ENCODE peak calls at places on chromosomes 12 and 14, in eight cellular contexts. One of them, this sample, is unnamed.
A peak's percentile ranks its signal among the peaks of the same experiment; 100 is the strongest.

GRCh38 chr12:132477703-132478432 is 12.1 kb upstream of the FBRSL1 start:
- DNase-seq in mucosa of descending colon: peak; percentile 42
- DNase-seq in cardiac muscle cell: no peak
- DNase-seq in left lung: no peak
- DNase-seq in endodermal cell: no peak
- DNase-seq in thoracic aorta: no peak
- DNase-seq in effector memory CD4-positive, alpha-beta T cell: no peak
- DNase-seq in neuronal stem cell: no peak
- DNase-seq in this sample: no peak

GRCh38 chr12:643478-644292 is 19.6 kb downstream of the NINJ2 start:
- DNase-seq in thoracic aorta: no peak
- DNase-seq in endodermal cell: peak; percentile 59
- DNase-seq in effector memory CD4-positive, alpha-beta T cell: no peak
- DNase-seq in cardiac muscle cell: no peak
- DNase-seq in left lung: peak; percentile 54
- DNase-seq in neuronal stem cell: no peak
- DNase-seq in mucosa of descending colon: peak; percentile 68
- DNase-seq in this sample: peak; percentile 58

GRCh38 chr12:19095869-19096480 is 33.6 kb upstream of the PLEKHA5 start:
- DNase-seq in neuronal stem cell: no peak
- DNase-seq in effector memory CD4-positive, alpha-beta T cell: no peak
- DNase-seq in mucosa of descending colon: no peak
- DNase-seq in endodermal cell: no peak
- DNase-seq in left lung: no peak
- DNase-seq in thoracic aorta: no peak
- DNase-seq in cardiac muscle cell: no peak
- DNase-seq in this sample: no peak

GRCh38 chr12:26434299-26434915 is 239.0 kb downstream of the SSPN start:
- DNase-seq in mucosa of descending colon: no peak
- DNase-seq in cardiac muscle cell: peak; percentile 72
- DNase-seq in thoracic aorta: no peak
- DNase-seq in neuronal stem cell: peak; percentile 21
- DNase-seq in effector memory CD4-positive, alpha-beta T cell: no peak
- DNase-seq in left lung: no peak
- DNase-seq in endodermal cell: peak; percentile 83
- DNase-seq in this sample: no peak

GRCh38 chr14:103886304-103887169 is 39.2 kb upstream of the PPP1R13B start:
- DNase-seq in thoracic aorta: no peak
- DNase-seq in effector memory CD4-positive, alpha-beta T cell: no peak
- DNase-seq in cardiac muscle cell: no peak
- DNase-seq in neuronal stem cell: peak; percentile 37
- DNase-seq in endodermal cell: peak; percentile 83
- DNase-seq in mucosa of descending colon: no peak
- DNase-seq in left lung: no peak
- DNase-seq in this sample: no peak

GRCh38 chr12:101634724-101635123 is 40.0 kb downstream of the MYBPC1 start:
- DNase-seq in thoracic aorta: no peak
- DNase-seq in cardiac muscle cell: no peak
- DNase-seq in mucosa of descending colon: no peak
- DNase-seq in effector memory CD4-positive, alpha-beta T cell: no peak
- DNase-seq in left lung: no peak
- DNase-seq in endodermal cell: no peak
- DNase-seq in neuronal stem cell: no peak
- DNase-seq in this sample: no peak

GRCh38 chr12:29131539-29131938 is 17.5 kb upstream of the FAR2 start:
- DNase-seq in mucosa of descending colon: no peak
- DNase-seq in left lung: peak; percentile 33
- DNase-seq in effector memory CD4-positive, alpha-beta T cell: no peak
- DNase-seq in thoracic aorta: no peak
- DNase-seq in endodermal cell: no peak
- DNase-seq in neuronal stem cell: no peak
- DNase-seq in cardiac muscle cell: no peak
- DNase-seq in this sample: no peak

GRCh38 chr12:119649202-119649808 is 18.6 kb upstream of the PRKAB1 start:
- DNase-seq in thoracic aorta: no peak
- DNase-seq in left lung: no peak
- DNase-seq in endodermal cell: no peak
- DNase-seq in mucosa of descending colon: no peak
- DNase-seq in effector memory CD4-positive, alpha-beta T cell: no peak
- DNase-seq in neuronal stem cell: peak; percentile 8
- DNase-seq in cardiac muscle cell: peak; percentile 2
- DNase-seq in this sample: no peak

GRCh38 chr14:105738638-105739037 is 212.3 kb downstream of the TMEM121 start:
- DNase-seq in endodermal cell: no peak
- DNase-seq in mucosa of descending colon: no peak
- DNase-seq in cardiac muscle cell: no peak
- DNase-seq in thoracic aorta: no peak
- DNase-seq in effector memory CD4-positive, alpha-beta T cell: no peak
- DNase-seq in left lung: no peak
- DNase-seq in neuronal stem cell: no peak
- DNase-seq in this sample: no peak

GRCh38 chr12:50006754-50007442 is 18.4 kb downstream of the RACGAP1 start:
- DNase-seq in cardiac muscle cell: no peak
- DNase-seq in mucosa of descending colon: no peak
- DNase-seq in left lung: no peak
- DNase-seq in effector memory CD4-positive, alpha-beta T cell: no peak
- DNase-seq in neuronal stem cell: no peak
- DNase-seq in thoracic aorta: no peak
- DNase-seq in endodermal cell: no peak
- DNase-seq in this sample: no peak

GRCh38 chr12:57012600-57013465 is 3.5 kb downstream of the TAC3 start:
- DNase-seq in left lung: no peak
- DNase-seq in effector memory CD4-positive, alpha-beta T cell: no peak
- DNase-seq in cardiac muscle cell: no peak
- DNase-seq in mucosa of descending colon: no peak
- DNase-seq in endodermal cell: peak; percentile 77
- DNase-seq in neuronal stem cell: no peak
- DNase-seq in thoracic aorta: no peak
- DNase-seq in this sample: no peak

GRCh38 chr12:89414322-89414721 is 62.0 kb upstream of the DUSP6 start:
- DNase-seq in cardiac muscle cell: no peak
- DNase-seq in left lung: no peak
- DNase-seq in effector memory CD4-positive, alpha-beta T cell: no peak
- DNase-seq in neuronal stem cell: no peak
- DNase-seq in endodermal cell: peak; percentile 29
- DNase-seq in thoracic aorta: no peak
- DNase-seq in mucosa of descending colon: no peak
- DNase-seq in this sample: no peak

GRCh38 chr12:71626098-71626497 is 37.5 kb downstream of the ZFC3H1 start:
- DNase-seq in mucosa of descending colon: no peak
- DNase-seq in neuronal stem cell: no peak
- DNase-seq in effector memory CD4-positive, alpha-beta T cell: no peak
- DNase-seq in endodermal cell: no peak
- DNase-seq in cardiac muscle cell: no peak
- DNase-seq in left lung: no peak
- DNase-seq in thoracic aorta: no peak
- DNase-seq in this sample: no peak

GRCh38 chr14:36556811-36557433 is 25.5 kb downstream of the NKX2-8 start:
- DNase-seq in left lung: no peak
- DNase-seq in thoracic aorta: no peak
- DNase-seq in cardiac muscle cell: peak; percentile 26
- DNase-seq in mucosa of descending colon: no peak
- DNase-seq in effector memory CD4-positive, alpha-beta T cell: no peak
- DNase-seq in neuronal stem cell: no peak
- DNase-seq in endodermal cell: peak; percentile 75
- DNase-seq in this sample: no peak

GRCh38 chr14:102510616-102511520 is 1.3 kb upstream of the ANKRD9 start:
- DNase-seq in effector memory CD4-positive, alpha-beta T cell: no peak
- DNase-seq in thoracic aorta: no peak
- DNase-seq in left lung: peak; percentile 63
- DNase-seq in mucosa of descending colon: peak; percentile 91
- DNase-seq in cardiac muscle cell: peak; percentile 88
- DNase-seq in endodermal cell: peak; percentile 98
- DNase-seq in neuronal stem cell: peak; percentile 70
- DNase-seq in this sample: no peak

GRCh38 chr12:68290126-68290525 is 36.7 kb upstream of the IL22 start:
- DNase-seq in thoracic aorta: no peak
- DNase-seq in mucosa of descending colon: no peak
- DNase-seq in left lung: no peak
- DNase-seq in neuronal stem cell: no peak
- DNase-seq in effector memory CD4-positive, alpha-beta T cell: peak; percentile 7
- DNase-seq in cardiac muscle cell: no peak
- DNase-seq in endodermal cell: no peak
- DNase-seq in this sample: no peak

GRCh38 chr12:24081092-24081529 is 131.6 kb upstream of the SOX5 start:
- DNase-seq in mucosa of descending colon: no peak
- DNase-seq in endodermal cell: no peak
- DNase-seq in cardiac muscle cell: no peak
- DNase-seq in neuronal stem cell: no peak
- DNase-seq in thoracic aorta: no peak
- DNase-seq in effector memory CD4-positive, alpha-beta T cell: no peak
- DNase-seq in left lung: no peak
- DNase-seq in this sample: no peak

GRCh38 chr12:127179199-127179598 is 1087.8 kb upstream of the TMEM132C start:
- DNase-seq in endodermal cell: no peak
- DNase-seq in cardiac muscle cell: no peak
- DNase-seq in mucosa of descending colon: no peak
- DNase-seq in effector memory CD4-positive, alpha-beta T cell: no peak
- DNase-seq in neuronal stem cell: no peak
- DNase-seq in left lung: no peak
- DNase-seq in thoracic aorta: no peak
- DNase-seq in this sample: no peak

DNA sequence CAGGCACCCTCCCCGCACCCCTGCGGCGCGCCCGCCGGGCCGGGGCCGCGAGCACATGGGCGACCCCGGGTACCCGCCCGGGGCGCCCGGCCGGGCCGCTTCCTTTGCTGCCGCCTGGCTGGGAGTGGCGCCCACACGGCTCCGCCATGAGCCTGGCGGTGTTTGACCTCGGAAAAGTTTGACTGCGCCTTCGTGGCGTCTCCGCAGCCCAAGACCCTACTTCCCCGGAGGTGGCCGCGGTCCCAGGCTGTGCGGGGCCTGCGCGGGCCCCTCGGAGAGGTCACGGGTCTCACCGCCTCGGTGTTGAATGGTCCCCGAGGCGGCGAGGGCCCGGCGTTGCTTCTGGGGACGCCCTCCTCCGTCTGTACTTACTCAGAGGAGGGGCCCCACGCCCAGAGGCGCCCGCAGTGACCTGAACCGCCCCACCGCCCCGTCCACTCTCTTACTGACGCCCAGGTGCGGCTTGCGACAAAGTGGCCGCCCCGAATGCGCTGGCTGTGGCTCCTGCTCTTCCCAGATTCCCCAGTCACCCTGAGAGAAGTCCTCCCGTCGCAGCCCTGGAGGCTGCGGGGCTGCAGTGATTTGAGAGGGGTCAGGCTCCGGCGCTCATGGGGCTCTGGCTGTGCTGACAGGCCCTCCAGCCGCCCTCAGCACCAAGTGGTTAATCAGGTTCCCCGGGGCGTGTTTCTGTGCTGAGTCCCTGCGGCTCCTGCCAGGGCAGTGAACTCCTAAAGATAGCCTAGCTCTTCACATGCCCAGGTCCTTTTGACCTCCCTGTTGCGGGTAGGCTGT is 5.8 kb downstream of the KMT5A start:
- DNase-seq in effector memory CD4-positive, alpha-beta T cell: peak; percentile 5
- DNase-seq in thoracic aorta: no peak
- DNase-seq in endodermal cell: peak; percentile 86
- DNase-seq in cardiac muscle cell: peak; percentile 91
- DNase-seq in left lung: peak; percentile 76
- DNase-seq in neuronal stem cell: no peak
- DNase-seq in mucosa of descending colon: peak; percentile 86
- DNase-seq in this sample: peak; percentile 82
- H3K4me1 ChIP-seq in effector memory CD4-positive, alpha-beta T cell: peaks cover 18% of the 10 kb centered on the region
- H3K4me1 ChIP-seq in thoracic aorta: peaks cover 66% of the 10 kb centered on the region
- H3K4me1 ChIP-seq in endodermal cell: peaks cover 4% of the 10 kb centered on the region
- H3K4me1 ChIP-seq in cardiac muscle cell: peaks cover 21% of the 10 kb centered on the region
- H3K4me1 ChIP-seq in left lung: peaks cover 30% of the 10 kb centered on the region
- H3K4me1 ChIP-seq in neuronal stem cell: peaks cover 8% of the 10 kb centered on the region
- H3K4me1 ChIP-seq in mucosa of descending colon: peaks cover 25% of the 10 kb centered on the region
- H3K4me1 ChIP-seq in this sample: peaks cover 42% of the 10 kb centered on the region

DNA sequence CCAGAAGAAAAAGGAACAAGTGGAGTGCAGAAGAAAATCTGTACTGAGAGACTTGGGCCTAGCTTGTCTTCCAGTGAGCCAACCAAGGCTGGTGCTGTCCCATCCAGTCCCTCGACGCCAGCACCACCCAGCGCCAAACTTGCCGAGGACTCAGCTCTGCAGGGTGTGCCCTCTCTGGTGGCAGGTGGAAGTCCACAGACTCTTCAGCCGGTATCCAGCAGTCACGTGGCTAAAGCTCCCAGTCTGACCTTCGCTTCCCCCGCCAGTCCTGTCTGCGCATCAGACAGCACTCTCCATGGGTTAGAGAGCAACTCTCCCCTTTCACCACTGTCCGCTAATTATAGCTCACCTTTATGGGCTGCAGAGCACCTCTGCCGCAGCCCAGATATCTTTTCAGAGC is 15.6 kb downstream of the CIPC start:
- DNase-seq in endodermal cell: no peak
- DNase-seq in effector memory CD4-positive, alpha-beta T cell: no peak
- DNase-seq in cardiac muscle cell: peak; percentile 66
- DNase-seq in left lung: no peak
- DNase-seq in thoracic aorta: no peak
- DNase-seq in mucosa of descending colon: no peak
- DNase-seq in neuronal stem cell: no peak
- DNase-seq in this sample: no peak
- H3K36me3 ChIP-seq in endodermal cell: peaks cover 60% of the 10 kb centered on the region
- H3K36me3 ChIP-seq in effector memory CD4-positive, alpha-beta T cell: peaks cover 27% of the 10 kb centered on the region
- H3K36me3 ChIP-seq in cardiac muscle cell: peaks cover 4% of the 10 kb centered on the region
- H3K36me3 ChIP-seq in left lung: no peaks in the 10 kb centered on the region
- H3K36me3 ChIP-seq in thoracic aorta: peaks cover 48% of the 10 kb centered on the region
- H3K36me3 ChIP-seq in mucosa of descending colon: peaks cover 6% of the 10 kb centered on the region
- H3K36me3 ChIP-seq in neuronal stem cell: peaks cover 17% of the 10 kb centered on the region
- H3K36me3 ChIP-seq in this sample: peaks cover 64% of the 10 kb centered on the region

DNA sequence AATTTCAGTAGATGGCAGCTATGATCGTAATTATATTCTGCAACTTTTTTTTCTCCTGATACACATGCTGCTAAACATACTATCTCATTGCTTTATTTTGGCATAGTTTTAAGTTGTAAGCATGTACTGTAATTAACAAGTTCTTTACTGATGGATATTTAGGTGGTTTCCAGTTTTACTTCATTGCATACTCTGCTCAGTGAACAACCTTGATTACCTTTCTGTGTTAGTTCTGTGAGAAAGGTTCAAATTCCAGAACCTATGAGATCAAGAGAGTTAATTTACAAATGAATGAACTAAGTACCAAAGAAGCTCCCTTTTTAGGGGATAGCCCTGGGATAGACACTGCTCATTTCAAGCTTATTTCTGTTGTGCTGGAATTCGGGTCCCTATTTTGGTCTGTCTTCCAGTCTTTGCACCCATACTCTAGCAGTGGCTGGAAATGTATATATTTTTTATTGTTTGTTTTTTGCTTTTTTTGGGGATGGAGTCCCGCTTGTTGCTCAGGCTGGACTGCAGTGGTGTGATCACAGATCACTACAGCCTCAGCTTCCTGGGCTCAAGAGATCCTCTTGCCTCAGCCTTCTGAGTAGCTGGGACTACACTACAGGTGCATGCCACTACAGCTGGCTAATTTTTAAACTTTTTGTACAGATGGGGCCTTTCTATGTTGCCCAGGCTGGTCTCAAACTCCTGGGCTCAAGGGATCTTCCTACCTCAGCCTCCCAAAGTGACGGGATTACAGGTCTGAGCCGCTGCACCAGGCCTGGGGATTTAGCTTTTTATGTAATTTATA is 10.6 kb downstream of the PAPOLA start:
- DNase-seq in neuronal stem cell: no peak
- DNase-seq in mucosa of descending colon: no peak
- DNase-seq in cardiac muscle cell: no peak
- DNase-seq in effector memory CD4-positive, alpha-beta T cell: no peak
- DNase-seq in thoracic aorta: no peak
- DNase-seq in left lung: no peak
- DNase-seq in endodermal cell: no peak
- DNase-seq in this sample: no peak
- H3K4me1 ChIP-seq in neuronal stem cell: peaks cover 3% of the 10 kb centered on the region
- H3K4me1 ChIP-seq in mucosa of descending colon: peaks cover 30% of the 10 kb centered on the region
- H3K4me1 ChIP-seq in cardiac muscle cell: peaks cover 3% of the 10 kb centered on the region
- H3K4me1 ChIP-seq in effector memory CD4-positive, alpha-beta T cell: peaks cover 46% of the 10 kb centered on the region
- H3K4me1 ChIP-seq in thoracic aorta: peaks cover 70% of the 10 kb centered on the region
- H3K4me1 ChIP-seq in left lung: peaks cover 4% of the 10 kb centered on the region
- H3K4me1 ChIP-seq in endodermal cell: peaks cover 5% of the 10 kb centered on the region
- H3K4me1 ChIP-seq in this sample: peaks cover 73% of the 10 kb centered on the region

GRCh38 chr12:83758889-83759631 is 1072.4 kb downstream of the TMTC2 start:
- DNase-seq in neuronal stem cell: no peak
- DNase-seq in endodermal cell: no peak
- DNase-seq in effector memory CD4-positive, alpha-beta T cell: no peak
- DNase-seq in thoracic aorta: no peak
- DNase-seq in left lung: no peak
- DNase-seq in mucosa of descending colon: no peak
- DNase-seq in cardiac muscle cell: no peak
- DNase-seq in this sample: no peak
- H3K36me3 ChIP-seq in neuronal stem cell: no peaks in the 10 kb centered on the region
- H3K36me3 ChIP-seq in endodermal cell: no peaks in the 10 kb centered on the region
- H3K36me3 ChIP-seq in effector memory CD4-positive, alpha-beta T cell: no peaks in the 10 kb centered on the region
- H3K36me3 ChIP-seq in thoracic aorta: no peaks in the 10 kb centered on the region
- H3K36me3 ChIP-seq in left lung: no peaks in the 10 kb centered on the region
- H3K36me3 ChIP-seq in mucosa of descending colon: no peaks in the 10 kb centered on the region
- H3K36me3 ChIP-seq in cardiac muscle cell: no peaks in the 10 kb centered on the region
- H3K36me3 ChIP-seq in this sample: no peaks in the 10 kb centered on the region

This sample was measured in gastrocnemius medialis.